ENCODE peak calls at places on chromosome 17, in ten cellular contexts. One of them, this sample, is unnamed.

GRCh38 chr17:44362056-44362355 is 1.6 kb downstream of the FAM171A2 start:
- DNase-seq in PC-9: no peak
- DNase-seq in activated effector memory CD4-positive, alpha-beta T cell treated with Interleukin-2 at 50 U/mL for 16 hours: no peak
- DNase-seq in kidney tubule cell: no peak
- DNase-seq in transverse colon: no peak
- DNase-seq in left lung: no peak
- DNase-seq in GM18507: no peak
- DNase-seq in non-pigmented ciliary epithelial cell: no peak
- DNase-seq in fibroblast of the conjunctiva: no peak
- DNase-seq in HCEC 1CT: no peak
- DNase-seq in this sample: no peak

GRCh38 chr17:37671028-37671812 is 28.0 kb upstream of the DDX52 start:
- DNase-seq in left lung: no peak
- DNase-seq in non-pigmented ciliary epithelial cell: no peak
- DNase-seq in activated effector memory CD4-positive, alpha-beta T cell treated with Interleukin-2 at 50 U/mL for 16 hours: no peak
- DNase-seq in fibroblast of the conjunctiva: no peak
- DNase-seq in kidney tubule cell: no peak
- DNase-seq in PC-9: no peak
- DNase-seq in transverse colon: peak; percentile 68
- DNase-seq in GM18507: no peak
- DNase-seq in HCEC 1CT: no peak
- DNase-seq in this sample: no peak

GRCh38 chr17:16463341-16464000 is 28.5 kb downstream of the LRRC75A start:
- DNase-seq in activated effector memory CD4-positive, alpha-beta T cell treated with Interleukin-2 at 50 U/mL for 16 hours: no peak
- DNase-seq in transverse colon: peak; percentile 90
- DNase-seq in kidney tubule cell: no peak
- DNase-seq in non-pigmented ciliary epithelial cell: no peak
- DNase-seq in HCEC 1CT: no peak
- DNase-seq in PC-9: peak; percentile 47
- DNase-seq in left lung: no peak
- DNase-seq in GM18507: no peak
- DNase-seq in fibroblast of the conjunctiva: no peak
- DNase-seq in this sample: no peak

GRCh38 chr17:31736855-31737625 is 122.0 kb downstream of the COPRS start:
- DNase-seq in kidney tubule cell: no peak
- DNase-seq in transverse colon: no peak
- DNase-seq in PC-9: no peak
- DNase-seq in GM18507: no peak
- DNase-seq in left lung: no peak
- DNase-seq in activated effector memory CD4-positive, alpha-beta T cell treated with Interleukin-2 at 50 U/mL for 16 hours: no peak
- DNase-seq in non-pigmented ciliary epithelial cell: no peak
- DNase-seq in HCEC 1CT: no peak
- DNase-seq in fibroblast of the conjunctiva: no peak
- DNase-seq in this sample: no peak

GRCh38 chr17:65629234-65629690 is 67.8 kb upstream of the AXIN2 start:
- DNase-seq in GM18507: no peak
- DNase-seq in activated effector memory CD4-positive, alpha-beta T cell treated with Interleukin-2 at 50 U/mL for 16 hours: no peak
- DNase-seq in PC-9: no peak
- DNase-seq in kidney tubule cell: no peak
- DNase-seq in HCEC 1CT: no peak
- DNase-seq in left lung: no peak
- DNase-seq in non-pigmented ciliary epithelial cell: no peak
- DNase-seq in transverse colon: no peak
- DNase-seq in fibroblast of the conjunctiva: no peak
- DNase-seq in this sample: peak; percentile 36

GRCh38 chr17:67245694-67246397 is 850 bp upstream of the HELZ start:
- DNase-seq in HCEC 1CT: no peak
- DNase-seq in PC-9: peak; percentile 56
- DNase-seq in transverse colon: peak; percentile 62
- DNase-seq in non-pigmented ciliary epithelial cell: no peak
- DNase-seq in fibroblast of the conjunctiva: no peak
- DNase-seq in left lung: peak; percentile 40
- DNase-seq in kidney tubule cell: peak; percentile 30
- DNase-seq in activated effector memory CD4-positive, alpha-beta T cell treated with Interleukin-2 at 50 U/mL for 16 hours: peak; percentile 42
- DNase-seq in GM18507: no peak
- DNase-seq in this sample: peak; percentile 89

GRCh38 chr17:10635290-10635689 is 21.8 kb downstream of the MYH3 start:
- DNase-seq in transverse colon: no peak
- DNase-seq in PC-9: no peak
- DNase-seq in GM18507: no peak
- DNase-seq in left lung: no peak
- DNase-seq in non-pigmented ciliary epithelial cell: no peak
- DNase-seq in HCEC 1CT: no peak
- DNase-seq in activated effector memory CD4-positive, alpha-beta T cell treated with Interleukin-2 at 50 U/mL for 16 hours: no peak
- DNase-seq in kidney tubule cell: no peak
- DNase-seq in fibroblast of the conjunctiva: no peak
- DNase-seq in this sample: no peak

GRCh38 chr17:12519956-12520594 is 145.6 kb upstream of the MYOCD start:
- DNase-seq in PC-9: no peak
- DNase-seq in non-pigmented ciliary epithelial cell: no peak
- DNase-seq in activated effector memory CD4-positive, alpha-beta T cell treated with Interleukin-2 at 50 U/mL for 16 hours: no peak
- DNase-seq in GM18507: no peak
- DNase-seq in HCEC 1CT: peak; percentile 11
- DNase-seq in fibroblast of the conjunctiva: no peak
- DNase-seq in kidney tubule cell: no peak
- DNase-seq in transverse colon: no peak
- DNase-seq in left lung: no peak
- DNase-seq in this sample: no peak

GRCh38 chr17:64245218-64246145 is 17.6 kb downstream of the TEX2 start:
- DNase-seq in PC-9: no peak
- DNase-seq in HCEC 1CT: no peak
- DNase-seq in kidney tubule cell: peak; percentile 45
- DNase-seq in fibroblast of the conjunctiva: no peak
- DNase-seq in GM18507: no peak
- DNase-seq in non-pigmented ciliary epithelial cell: no peak
- DNase-seq in left lung: no peak
- DNase-seq in transverse colon: no peak
- DNase-seq in activated effector memory CD4-positive, alpha-beta T cell treated with Interleukin-2 at 50 U/mL for 16 hours: no peak
- DNase-seq in this sample: no peak